ENCODE peak calls at places on chromosomes 7 and 10, in four cellular contexts. F, P, X and G are unnamed samples. For H3K4me1, the result is how much of the 10 kb centered on the place peaks cover.

GRCh38 chr7:37657798-37658197 is 25.8 kb upstream of the GPR141 start:
- DNase-seq in X (no peak), F (no peak), P (no peak), G (no peak)

GRCh38 chr10:15843705-15844104 is 16.6 kb downstream of the MINDY3 start:
- DNase-seq in X (no peak), P (no peak), F (no peak), G (no peak)

GRCh38 chr10:5123886-5124285 is 29.7 kb downstream of the AKR1C3 start:
- DNase-seq in P (no peak), X (no peak), F (no peak), G (no peak)

GRCh38 chr7:121557034-121557892 is 161.2 kb upstream of the FAM3C start:
- DNase-seq in P (peak), X (peak), F (peak), G (no peak)

GRCh38 chr10:1394155-1394912 is 338.1 kb downstream of the WDR37 start:
- DNase-seq in P (no peak), X (no peak), F (no peak), G (no peak)

GRCh38 chr10:62815373-62816111 is 624 bp downstream of the EGR2 start:
- DNase-seq in F (peak), P (peak), X (peak), G (no peak)

GRCh38 chr7:73770002-73770859 is at the start of gene CLDN3:
- DNase-seq in X (peak), F (peak), P (peak), G (no peak)

GRCh38 chr10:79402951-79403350 is 42.5 kb downstream of the ZCCHC24 start:
- DNase-seq in X (no peak), F (no peak), P (no peak), G (no peak)

GRCh38 chr10:129680661-129681344 is 213.8 kb downstream of the MGMT start:
- DNase-seq in F (no peak), P (no peak), X (no peak), G (no peak)

GRCh38 chr10:33588974-33589600 is 254.6 kb upstream of the NRP1 start:
- DNase-seq in P (no peak), X (no peak), F (no peak), G (no peak)

GRCh38 chr7:147400221-147400689 is 1190.3 kb upstream of the C7orf33 start:
- DNase-seq in F (no peak), P (peak), X (no peak), G (no peak)

GRCh38 chr7:29987821-29988317 is 1.7 kb downstream of the SCRN1 start:
- DNase-seq in P (peak), F (no peak), X (peak), G (no peak)

GRCh38 chr7:131111081-131111576 is 216.5 kb upstream of the MKLN1 start:
- DNase-seq in X (peak), P (peak), F (peak), G (no peak)

GRCh38 chr7:44116789-44117666 is 6.3 kb downstream of the POLD2 start:
- DNase-seq in P (no peak), X (no peak), F (no peak), G (peak)

GRCh38 chr7:116213361-116214155 is 3.2 kb downstream of the TES start:
- DNase-seq in F (no peak), P (peak), X (no peak), G (no peak)

GRCh38 chr10:72455889-72456588 is 101.3 kb upstream of the DNAJB12 start:
- DNase-seq in P (peak), X (peak), F (no peak), G (no peak)

GRCh38 chr7:17989546-17989945 is 38.1 kb downstream of the PRPS1L1 start:
- DNase-seq in P (peak), F (peak), X (no peak), G (no peak)

GRCh38 chr7:27302590-27302989 is 60.0 kb downstream of the EVX1 start:
- DNase-seq in P (no peak), X (no peak), F (no peak), G (no peak)

GRCh38 chr10:1151071-1152033 is 95.2 kb downstream of the WDR37 start:
- DNase-seq in P (peak), F (no peak), X (peak), G (no peak)

GRCh38 chr7:151226875-151227782 is at the start of gene ABCF2:
- DNase-seq in P (peak), F (peak), X (peak), G (peak)

GRCh38 chr10:114391599-114391998 is 12.7 kb downstream of the AFAP1L2 start:
- DNase-seq in F (no peak), P (no peak), X (no peak), G (no peak)

GRCh38 chr7:93203496-93203895 is 22.8 kb downstream of the HEPACAM2 start:
- DNase-seq in X (no peak), F (peak), P (no peak), G (no peak)

GRCh38 chr7:74174606-74175082 is 488 bp downstream of the EIF4H start:
- DNase-seq in P (peak), X (peak), F (peak), G (peak)

GRCh38 chr10:93580824-93581223 is 14.4 kb downstream of the FFAR4 start:
- DNase-seq in F (no peak), P (peak), X (no peak), G (no peak)

GRCh38 chr10:58674260-58674659 is 161.6 kb downstream of the BICC1 start:
- DNase-seq in F (no peak), P (peak), X (no peak), G (no peak)

GRCh38 chr10:19629559-19629958 is 186.7 kb upstream of the PLXDC2 start:
- DNase-seq in F (peak), X (no peak), P (peak), G (peak)

GRCh38 chr7:46859963-46860475 is 721.9 kb downstream of the TNS3 start:
- DNase-seq in F (no peak), X (peak), P (peak), G (no peak)
- H3K4me1 ChIP-seq in F (under half), X (under half), P (under half), G (under half)

GRCh38 chr7:35252584-35252983 is 1.3 kb downstream of the TBX20 start:
- DNase-seq in P (no peak), X (no peak), F (no peak), G (no peak)

GRCh38 chr7:35253182-35253679 is 669 bp downstream of the TBX20 start:
- DNase-seq in X (no peak), P (no peak), F (no peak), G (no peak)

GRCh38 chr7:35254496-35255416 is 856 bp upstream of the TBX20 start:
- DNase-seq in P (no peak), F (no peak), X (no peak), G (peak)

GRCh38 chr7:35255417-35255798 is 1.5 kb upstream of the TBX20 start:
- DNase-seq in X (no peak), F (no peak), P (no peak), G (peak)

GRCh38 chr7:35253680-35254495 is at the start of gene TBX20:
- DNase-seq in P (peak), F (peak), X (no peak), G (peak)
- H3K4me3 ChIP-seq in P (peak), F (no peak), X (peak), G (peak)

DNA sequence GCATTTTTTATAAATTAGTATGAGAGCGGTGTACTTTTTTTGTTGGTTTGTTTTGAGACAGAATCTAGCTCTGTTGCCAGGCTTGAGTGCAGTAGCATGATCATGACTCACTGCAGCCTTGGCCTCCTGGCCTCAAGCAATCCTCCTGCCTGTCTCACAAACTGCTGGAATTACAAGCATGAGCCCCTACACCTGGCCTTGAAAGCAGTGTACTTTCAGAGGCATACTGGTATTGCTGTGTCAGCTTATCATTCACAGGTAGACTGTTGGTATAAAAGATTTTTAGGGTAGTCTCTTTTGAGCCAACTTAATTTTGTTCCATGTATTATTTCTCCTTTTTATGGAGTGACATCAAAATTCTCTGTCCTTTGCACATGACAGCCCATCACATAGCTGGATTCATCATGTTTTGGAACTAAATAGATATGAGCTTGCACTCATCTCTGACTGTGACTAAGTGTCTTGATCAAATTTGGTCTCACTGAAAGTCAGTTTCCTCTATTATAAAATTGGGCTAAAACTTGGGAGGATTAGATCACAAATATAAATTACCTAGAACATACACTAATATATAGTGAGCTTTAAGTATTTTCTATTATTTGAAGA is 12.4 kb downstream of the GNAT3 start:
- DNase-seq in P (peak), F (no peak), X (peak), G (peak)
- H3K4me1 ChIP-seq in P (under half), F (under half), X (under half), G (under half)

DNA sequence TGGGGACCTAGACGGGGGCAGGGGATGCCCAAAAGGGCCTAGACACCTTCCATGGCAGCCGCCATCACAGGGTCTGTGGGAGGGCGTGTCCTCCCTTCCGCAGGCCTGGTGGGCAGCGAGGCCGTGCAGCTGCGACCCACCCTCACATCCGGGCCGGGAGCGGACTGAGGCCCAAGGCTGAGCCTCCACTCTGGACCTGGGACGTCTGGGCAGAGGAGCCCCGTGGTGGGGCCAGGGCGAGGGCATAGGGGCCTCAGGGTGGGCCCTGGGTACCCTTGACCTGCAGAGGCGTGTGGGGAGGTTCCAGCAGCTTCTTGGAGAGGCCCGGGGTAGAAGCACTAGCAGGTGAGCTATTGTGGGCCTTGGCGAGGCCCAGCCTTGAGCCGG is 49.2 kb downstream of the PWWP2B start:
- DNase-seq in F (no peak), X (no peak), P (no peak), G (no peak)
- H3K4me3 ChIP-seq in F (no peak), X (no peak), P (no peak), G (no peak)

DNA sequence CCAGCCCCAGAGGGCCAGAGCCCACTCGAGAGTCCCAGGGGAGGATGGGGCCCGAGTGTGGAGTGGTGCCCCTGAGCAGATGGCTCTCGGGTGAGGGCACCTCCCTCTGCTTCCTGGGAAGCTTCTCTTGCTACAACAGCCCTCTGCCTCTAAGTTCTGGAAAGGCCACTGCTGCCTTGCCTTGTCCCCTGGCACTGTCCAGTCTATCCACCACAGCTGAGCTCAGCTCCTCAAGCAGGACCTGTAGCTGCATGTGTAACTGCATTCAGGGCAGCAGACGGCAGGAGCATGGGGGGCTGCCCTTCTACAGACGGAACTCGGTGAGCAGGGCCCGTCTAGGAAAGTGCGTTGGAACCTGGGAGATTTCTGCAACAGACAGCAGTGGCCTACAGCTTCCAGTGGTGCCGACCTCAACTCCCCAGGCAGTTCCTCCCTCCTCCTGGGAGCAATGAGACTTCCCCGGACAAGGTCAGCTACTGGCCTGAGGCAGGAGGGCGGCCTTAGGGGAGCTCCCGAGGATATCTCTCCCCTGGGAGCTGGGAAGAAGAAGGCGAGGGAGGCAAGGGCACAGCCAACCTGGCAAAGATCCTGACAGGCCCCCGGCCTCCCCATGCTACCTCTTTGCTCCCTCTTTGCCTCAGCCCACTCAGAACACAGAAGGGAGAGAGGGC is 88.5 kb downstream of the DLG5 start:
- DNase-seq in X (no peak), F (no peak), P (no peak), G (no peak)
- H3K4me1 ChIP-seq in X (under half), F (under half), P (under half), G (under half)

DNA sequence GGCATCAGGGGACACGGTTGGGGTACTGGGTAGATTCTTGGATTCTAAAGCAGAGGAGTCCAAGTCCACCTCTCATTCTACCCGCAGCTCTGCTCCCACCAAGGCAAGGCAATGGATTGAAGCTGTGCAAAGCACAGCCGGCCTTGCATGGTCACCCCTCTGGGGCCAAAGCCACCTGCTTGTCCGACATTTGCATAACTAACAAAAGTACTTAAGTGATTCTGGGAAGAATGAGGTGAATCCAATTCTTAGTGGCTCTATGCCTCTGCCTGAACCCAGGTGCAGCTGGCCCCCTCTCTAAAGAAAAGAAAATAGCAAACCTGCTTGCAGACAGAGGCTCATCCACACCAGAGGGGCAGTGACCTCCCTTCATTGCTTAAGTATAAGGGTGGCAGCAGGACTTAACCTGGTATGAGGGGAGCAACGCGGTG is 10.7 kb upstream of the COBL start:
- DNase-seq in P (no peak), F (no peak), X (no peak), G (no peak)
- H3K4me3 ChIP-seq in P (no peak), F (no peak), X (no peak), G (no peak)

GRCh38 chr10:124698560-124699470 is 45.4 kb downstream of the FAM53B start:
- DNase-seq in P (no peak), X (no peak), F (no peak), G (peak)
- H3K4me1 ChIP-seq in P (under half), X (under half), F (under half), G (half or more)

GRCh38 chr10:44382981-44383748 is 1.7 kb downstream of the CXCL12 start:
- DNase-seq in X (no peak), F (no peak), P (peak), G (peak)
- H3K4me3 ChIP-seq in X (no peak), F (no peak), P (peak), G (peak)

DNA sequence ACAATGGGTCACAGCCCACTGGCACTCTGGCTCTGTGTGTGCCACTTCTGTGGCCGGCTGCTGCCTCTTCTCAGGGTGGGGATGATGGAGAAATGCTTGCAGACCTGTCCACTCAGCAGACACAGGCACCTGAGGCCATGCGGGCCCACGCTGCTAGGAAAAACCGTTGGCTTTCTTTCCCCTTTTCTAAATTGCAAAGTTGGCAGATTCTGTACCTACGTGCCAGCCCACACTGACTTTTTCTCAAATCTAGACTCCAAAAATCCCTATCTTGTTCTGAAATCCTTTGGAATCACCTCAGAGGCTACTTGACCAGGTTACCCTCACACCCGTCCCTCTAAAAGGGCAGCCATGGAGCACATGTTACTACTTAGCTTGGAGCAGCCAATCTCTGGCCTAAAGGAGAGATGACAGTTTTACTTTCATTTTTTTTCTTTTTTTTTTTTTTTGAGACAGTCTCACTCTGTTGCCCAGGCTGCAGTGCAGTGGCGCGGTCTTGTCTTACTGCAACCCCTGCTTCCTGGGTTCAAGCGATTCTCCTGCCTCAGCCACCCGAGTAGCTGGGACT is 99.4 kb downstream of the RNF216 start:
- DNase-seq in X (no peak), F (no peak), P (no peak), G (no peak)
- H3K4me1 ChIP-seq in X (under half), F (under half), P (under half), G (under half)